ENCODE peak calls at places on chromosomes 6 and 20, in five cellular contexts. W, Y, K, A and D are unnamed samples.

GRCh38 chr6:157912326-157912725 is 69.3 kb upstream of the SYNJ2 start:
- DNase-seq in W (no peak), Y (no peak), K (no peak), A (no peak), D (no peak)

GRCh38 chr6:118893095-118893881 is 664 bp upstream of the ASF1A start:
- DNase-seq in W (peak; percentile 8), Y (peak; percentile 82), K (peak; percentile 44), A (no peak), D (peak; percentile 61)

GRCh38 chr6:87095056-87095527 is at the start of gene CGA:
- DNase-seq in W (no peak), Y (no peak), K (no peak), A (no peak), D (no peak)

GRCh38 chr6:105431226-105431625 is 28.3 kb upstream of the PREP start:
- DNase-seq in W (peak; percentile 46), Y (peak; percentile 58), K (peak; percentile 20), A (peak; percentile 16), D (peak; percentile 55)

GRCh38 chr20:9919271-9920014 is 80.6 kb upstream of the PAK5 start:
- DNase-seq in W (no peak), Y (no peak), K (no peak), A (no peak), D (no peak)

GRCh38 chr20:62744761-62745160 is 36.1 kb downstream of the NTSR1 start:
- DNase-seq in W (no peak), Y (no peak), K (no peak), A (no peak), D (no peak)

GRCh38 chr6:145539831-145540230 is 195.5 kb downstream of the EPM2A start:
- DNase-seq in W (peak; percentile 34), Y (no peak), K (no peak), A (no peak), D (no peak)

GRCh38 chr20:36773123-36773547 is 428 bp downstream of the DSN1 start:
- DNase-seq in W (no peak), Y (peak; percentile 14), K (peak; percentile 4), A (no peak), D (peak; percentile 7)

GRCh38 chr20:20364016-20364746 is 3.7 kb upstream of the INSM1 start:
- DNase-seq in W (no peak), Y (no peak), K (no peak), A (no peak), D (no peak)

GRCh38 chr20:20365593-20365992 is 2.3 kb upstream of the INSM1 start:
- DNase-seq in W (no peak), Y (no peak), K (no peak), A (no peak), D (no peak)

GRCh38 chr20:20362774-20363435 is 5.0 kb upstream of the INSM1 start:
- DNase-seq in W (no peak), Y (no peak), K (no peak), A (no peak), D (no peak)

GRCh38 chr20:20364747-20365558 is 3.0 kb upstream of the INSM1 start:
- DNase-seq in W (no peak), Y (no peak), K (no peak), A (no peak), D (no peak)

DNA sequence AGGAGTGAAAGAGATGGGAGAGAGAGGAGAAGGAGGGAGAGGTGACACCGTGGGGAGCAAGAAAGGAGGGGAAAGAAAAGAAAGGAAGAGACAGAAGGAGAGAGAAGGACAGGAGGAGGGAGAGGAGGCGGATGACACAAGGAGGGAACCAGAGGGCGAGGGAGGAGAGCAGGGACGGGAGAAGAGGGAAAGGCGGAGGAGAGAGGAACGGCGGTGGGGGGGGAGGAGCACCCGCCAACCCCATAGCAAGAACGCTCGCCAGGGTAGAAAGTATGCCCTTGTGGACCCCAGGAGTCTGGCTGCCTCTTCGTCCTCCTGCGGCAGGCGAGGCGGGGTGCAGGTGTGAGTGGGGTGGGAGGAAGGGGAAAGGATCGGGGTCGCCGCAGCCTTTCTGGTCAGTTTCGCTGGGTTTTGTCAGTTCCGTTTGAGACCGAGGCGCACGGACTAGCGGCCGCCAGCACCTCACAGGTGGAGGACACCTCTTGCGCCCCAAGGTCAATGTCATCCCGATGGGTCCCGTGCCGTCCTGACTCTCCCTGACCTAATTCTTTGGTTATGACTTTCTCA is 4.4 kb upstream of the INSM1 start:
- DNase-seq in W (no peak), Y (no peak), K (no peak), A (no peak), D (no peak)
- H3K27ac ChIP-seq in W (no peak overlapping the region), Y (no peak overlapping the region), K (no peak overlapping the region), A (no peak overlapping the region), D (no peak overlapping the region)

GRCh38 chr6:26019261-26019845 is 56.8 kb downstream of the TRIM38 start:
- DNase-seq in W (no peak), Y (no peak), K (no peak), A (no peak), D (no peak)
- H3K27ac ChIP-seq in W (peak overlapping the region; percentile 82), Y (peak overlapping the region; percentile 99), K (no peak overlapping the region), A (no peak overlapping the region), D (no peak overlapping the region)

GRCh38 chr6:44117397-44118128 is 9.7 kb downstream of the MRPL14 start:
- DNase-seq in W (peak; percentile 62), Y (no peak), K (no peak), A (no peak), D (peak; percentile 50)

GRCh38 chr6:44119704-44120262 is 7.5 kb downstream of the MRPL14 start:
- DNase-seq in W (no peak), Y (no peak), K (no peak), A (no peak), D (peak; percentile 47)

GRCh38 chr6:44116643-44117382 is 10.4 kb downstream of the MRPL14 start:
- DNase-seq in W (no peak), Y (no peak), K (no peak), A (no peak), D (no peak)

GRCh38 chr6:44113396-44113795 is 13.9 kb downstream of the MRPL14 start:
- DNase-seq in W (no peak), Y (no peak), K (no peak), A (no peak), D (no peak)

DNA sequence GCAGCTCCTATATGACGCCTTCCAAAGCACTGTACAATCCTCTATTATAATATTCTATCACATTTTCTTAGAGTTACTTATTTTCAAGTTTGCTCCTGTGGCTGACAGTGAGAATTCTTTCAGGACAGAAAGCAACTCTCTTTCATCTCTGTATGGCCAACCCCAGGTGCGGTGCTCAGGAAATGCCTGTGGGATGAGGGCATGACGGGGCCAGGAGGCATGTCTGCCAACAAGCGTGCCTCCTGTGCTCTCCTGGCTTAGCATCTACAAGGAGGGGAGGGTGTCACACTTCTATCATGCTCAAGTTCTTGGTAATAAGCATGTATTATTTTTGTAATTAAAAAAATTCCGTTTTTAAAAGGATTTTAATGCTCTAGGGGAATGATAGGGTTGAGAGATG is 11.4 kb downstream of the MRPL14 start:
- DNase-seq in W (peak; percentile 85), Y (no peak), K (no peak), A (no peak), D (no peak)
- H3K27ac ChIP-seq in W (peak overlapping the region; percentile 80), Y (no peak overlapping the region), K (no peak overlapping the region), A (no peak overlapping the region), D (no peak overlapping the region)

DNA sequence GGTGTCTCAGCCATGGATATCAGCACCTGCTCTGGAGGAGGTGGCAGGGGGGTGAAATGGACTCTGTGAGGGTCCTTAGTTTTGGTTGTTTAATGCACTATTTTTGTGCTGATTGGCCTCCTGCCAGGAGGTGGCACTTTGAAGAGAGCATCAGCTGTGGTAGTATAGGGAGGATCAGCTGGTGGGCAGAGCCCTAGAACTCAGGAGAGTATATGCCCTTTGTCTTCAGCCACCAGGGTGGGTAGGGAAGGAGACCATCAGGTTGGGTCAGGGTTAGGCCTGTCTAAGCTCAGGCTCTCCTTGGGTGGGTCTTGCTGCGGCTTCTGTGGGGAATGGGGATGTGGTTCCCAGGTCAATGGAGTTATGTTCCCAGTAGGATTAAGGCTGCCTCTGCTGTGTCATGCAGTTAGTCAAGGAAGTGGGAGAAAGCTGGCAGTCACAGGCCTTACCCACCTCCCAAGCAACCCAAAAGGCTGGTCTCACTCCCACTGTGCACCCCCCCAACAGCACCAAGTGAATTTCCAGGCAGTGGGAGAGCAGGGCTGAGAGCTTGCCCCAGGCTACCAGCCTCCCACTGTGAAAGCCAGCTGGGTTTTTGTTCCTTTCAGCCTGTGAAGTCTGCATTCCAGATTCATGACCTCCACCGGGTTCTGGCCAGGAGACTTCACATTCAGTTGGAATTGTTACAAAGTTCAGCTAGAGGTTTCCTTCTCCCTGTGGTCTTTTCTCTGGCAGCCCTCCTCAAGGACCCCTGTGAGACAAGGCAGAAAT is 5.7 kb upstream of the OSTM1 start:
- DNase-seq in W (no peak), Y (no peak), K (no peak), A (no peak), D (no peak)
- H3K27ac ChIP-seq in W (no peak overlapping the region), Y (no peak overlapping the region), K (no peak overlapping the region), A (no peak overlapping the region), D (no peak overlapping the region)

GRCh38 chr6:38805127-38805655 is 90.1 kb downstream of the DNAH8 start:
- DNase-seq in W (no peak), Y (no peak), K (no peak), A (no peak), D (no peak)

GRCh38 chr6:38808039-38808438 is 92.9 kb downstream of the DNAH8 start:
- DNase-seq in W (no peak), Y (no peak), K (no peak), A (no peak), D (no peak)

GRCh38 chr6:38805682-38806081 is 90.6 kb downstream of the DNAH8 start:
- DNase-seq in W (no peak), Y (no peak), K (no peak), A (no peak), D (peak; percentile 69)

GRCh38 chr6:38806833-38807232 is 91.7 kb downstream of the DNAH8 start:
- DNase-seq in W (no peak), Y (no peak), K (no peak), A (no peak), D (no peak)

DNA sequence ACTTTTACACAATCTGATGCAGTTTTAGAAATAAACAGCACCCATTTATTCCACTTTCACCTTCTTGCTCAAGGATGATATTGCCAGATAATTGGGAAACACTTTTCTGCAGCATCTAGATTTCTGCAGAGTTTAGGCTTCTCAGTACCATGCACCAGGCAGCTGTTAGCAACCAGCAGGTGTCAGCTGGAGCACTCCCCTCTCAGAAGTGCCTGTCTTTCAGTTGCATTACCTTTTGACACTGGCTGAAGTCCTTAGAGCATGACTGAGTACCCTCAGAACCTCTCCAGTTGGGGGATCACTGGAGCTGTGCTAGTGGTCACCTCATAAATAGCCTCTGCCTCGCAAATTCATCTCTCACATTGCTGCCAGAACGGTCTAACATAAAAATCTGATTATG is 91.2 kb downstream of the DNAH8 start:
- DNase-seq in W (no peak), Y (no peak), K (no peak), A (no peak), D (no peak)
- H3K27ac ChIP-seq in W (no peak overlapping the region), Y (no peak overlapping the region), K (no peak overlapping the region), A (no peak overlapping the region), D (no peak overlapping the region)

GRCh38 chr6:36825452-36825851 is 13.8 kb downstream of the CPNE5 start:
- DNase-seq in W (no peak), Y (no peak), K (no peak), A (no peak), D (no peak)
- H3K27ac ChIP-seq in W (no peak overlapping the region), Y (no peak overlapping the region), K (no peak overlapping the region), A (no peak overlapping the region), D (no peak overlapping the region)

GRCh38 chr20:25369529-25369928 is 21.1 kb downstream of the ABHD12 start:
- DNase-seq in W (no peak), Y (no peak), K (no peak), A (no peak), D (no peak)
- H3K27ac ChIP-seq in W (no peak overlapping the region), Y (no peak overlapping the region), K (no peak overlapping the region), A (no peak overlapping the region), D (no peak overlapping the region)